ENCODE peak calls at places on chromosomes 5 and 9, in nine cellular contexts. H, R, C, T, B, J, P, U and Z are unnamed samples.
A peak's percentile ranks its signal among the peaks of the same experiment; 100 is the strongest.

GRCh38 chr5:39020465-39020864 is 53.7 kb downstream of the RICTOR start:
- DNase-seq in H (no peak), R (no peak), C (no peak), T (no peak), B (no peak), J (no peak), P (peak; percentile 49), U (no peak), Z (no peak)

GRCh38 chr5:154303133-154303532 is 112.6 kb downstream of the GALNT10 start:
- DNase-seq in H (no peak), R (no peak), C (no peak), T (no peak), B (no peak), J (no peak), P (no peak), U (no peak), Z (no peak)

GRCh38 chr5:119353686-119354366 is 2.0 kb upstream of the TNFAIP8 start:
- DNase-seq in H (no peak), R (peak; percentile 73), C (no peak), T (no peak), B (no peak), J (no peak), P (no peak), U (no peak), Z (no peak)

GRCh38 chr5:92518318-92518913 is 1062.6 kb downstream of the NR2F1-AS1 start:
- DNase-seq in H (peak; percentile 44), R (no peak), C (peak; percentile 50), T (no peak), B (no peak), J (peak; percentile 75), P (peak; percentile 31), U (peak; percentile 32), Z (no peak)

GRCh38 chr9:13915591-13916301 is 398.2 kb downstream of the NFIB start:
- DNase-seq in H (no peak), R (no peak), C (no peak), T (no peak), B (no peak), J (peak; percentile 57), P (no peak), U (no peak), Z (no peak)

GRCh38 chr9:116700882-116701836 is 14.1 kb downstream of the TRIM32 start:
- DNase-seq in H (no peak), R (no peak), C (no peak), T (no peak), B (no peak), J (no peak), P (no peak), U (no peak), Z (no peak)

GRCh38 chr5:76402251-76402879 is 720 bp upstream of the IQGAP2 start:
- DNase-seq in H (no peak), R (peak; percentile 91), C (peak; percentile 13), T (no peak), B (no peak), J (no peak), P (peak; percentile 98), U (peak; percentile 35), Z (no peak)

GRCh38 chr9:133658442-133659431 is 22.6 kb downstream of the DBH start:
- DNase-seq in H (peak; percentile 2), R (peak; percentile 61), C (no peak), T (no peak), B (peak; percentile 45), J (peak; percentile 12), P (no peak), U (peak; percentile 25), Z (no peak)

GRCh38 chr9:130480673-130481072 is 35.9 kb downstream of the ASS1 start:
- DNase-seq in H (no peak), R (no peak), C (no peak), T (no peak), B (no peak), J (no peak), P (no peak), U (no peak), Z (no peak)

GRCh38 chr9:130486103-130486502 is 41.3 kb downstream of the ASS1 start:
- DNase-seq in H (no peak), R (no peak), C (no peak), T (no peak), B (no peak), J (no peak), P (no peak), U (no peak), Z (no peak)

GRCh38 chr9:130484362-130485072 is 39.8 kb downstream of the ASS1 start:
- DNase-seq in H (no peak), R (no peak), C (no peak), T (no peak), B (no peak), J (no peak), P (no peak), U (no peak), Z (no peak)

GRCh38 chr9:130482463-130482862 is 37.7 kb downstream of the ASS1 start:
- DNase-seq in H (no peak), R (no peak), C (no peak), T (no peak), B (no peak), J (no peak), P (no peak), U (no peak), Z (no peak)

DNA sequence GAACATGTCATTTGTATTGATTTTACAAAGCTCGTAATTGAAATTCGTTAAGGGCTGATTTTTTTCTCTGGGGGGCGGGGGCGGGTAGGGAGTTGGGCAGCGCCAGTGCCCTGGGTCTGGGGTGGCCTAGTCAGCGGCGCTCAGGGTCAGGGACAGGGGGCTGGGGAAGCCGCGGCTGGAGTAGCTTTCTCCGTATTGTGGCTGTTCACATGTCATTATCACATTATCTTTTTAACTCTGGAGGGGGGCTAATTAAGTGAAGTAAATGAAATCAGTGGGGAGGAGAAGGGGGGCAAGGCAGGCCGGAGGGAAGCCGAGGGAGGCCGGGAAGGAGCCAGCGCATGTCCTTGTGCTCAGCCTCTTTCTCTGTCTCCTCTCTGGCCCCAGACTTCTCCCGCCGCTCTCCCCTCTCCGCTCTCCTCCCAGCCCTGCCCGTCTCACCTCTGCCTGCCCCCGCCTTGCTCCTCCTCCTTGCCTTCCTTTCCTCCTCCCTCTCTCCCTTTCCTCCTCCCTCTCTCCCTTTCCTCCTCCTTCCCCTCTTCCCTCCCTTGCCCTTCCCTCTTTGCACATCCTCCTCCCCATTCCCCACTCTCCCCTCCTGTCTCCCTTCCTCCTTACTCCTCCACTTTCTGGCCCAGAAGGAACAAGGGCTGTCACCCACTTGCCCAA is 38.7 kb downstream of the ASS1 start:
- DNase-seq in H (no peak), R (no peak), C (no peak), T (no peak), B (no peak), J (no peak), P (no peak), U (no peak), Z (no peak)
- TF ChIP-seq CTCF in H (no peak), R (no peak), C (no peak), T (no peak), B (no peak), J (no peak), P (no peak), U (no peak), Z (no peak)

GRCh38 chr5:149439899-149440655 is 61.0 kb upstream of the IL17B start:
- DNase-seq in H (no peak), R (peak; percentile 83), C (peak; percentile 66), T (no peak), B (no peak), J (peak; percentile 67), P (no peak), U (peak; percentile 93), Z (no peak)

GRCh38 chr5:149441986-149442385 is 62.9 kb upstream of the IL17B start:
- DNase-seq in H (no peak), R (no peak), C (no peak), T (no peak), B (no peak), J (no peak), P (no peak), U (no peak), Z (no peak)

GRCh38 chr5:149441194-149441753 is 62.2 kb upstream of the IL17B start:
- DNase-seq in H (no peak), R (no peak), C (no peak), T (no peak), B (no peak), J (no peak), P (no peak), U (no peak), Z (no peak)

GRCh38 chr5:149443210-149443609 is 64.1 kb upstream of the IL17B start:
- DNase-seq in H (no peak), R (no peak), C (no peak), T (no peak), B (no peak), J (no peak), P (no peak), U (no peak), Z (no peak)

GRCh38 chr5:149442563-149443182 is 63.6 kb upstream of the IL17B start:
- DNase-seq in H (no peak), R (peak; percentile 90), C (peak; percentile 83), T (peak; percentile 54), B (peak; percentile 63), J (peak; percentile 80), P (peak; percentile 66), U (peak; percentile 94), Z (no peak)
- TF ChIP-seq CTCF in H (peak; percentile 89), R (peak; percentile 96), C (peak; percentile 93), T (peak; percentile 87), B (peak; percentile 89), J (peak; percentile 96), P (peak; percentile 53), U (peak; percentile 84), Z (peak; percentile 98)

DNA sequence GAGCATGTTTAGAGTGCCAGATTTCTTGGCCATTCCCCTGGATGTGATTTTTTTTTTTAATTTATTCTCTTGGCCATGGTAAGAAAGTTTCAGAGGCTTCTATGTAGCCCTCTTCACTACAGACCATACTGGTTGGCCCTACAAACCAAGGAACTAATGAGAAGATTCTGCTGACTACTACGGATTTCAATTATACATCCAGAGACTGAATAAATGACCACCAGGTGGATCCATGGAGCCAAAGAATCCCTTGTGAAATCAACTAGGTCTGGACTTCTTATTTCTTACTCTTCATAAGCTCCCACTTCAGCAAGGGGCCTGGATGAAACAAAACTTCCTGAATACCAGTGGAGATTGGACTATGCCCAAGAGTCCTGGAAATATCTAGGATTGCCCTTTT is 27.6 kb downstream of the ZNF622 start:
- DNase-seq in H (no peak), R (no peak), C (peak; percentile 11), T (no peak), B (no peak), J (peak; percentile 35), P (peak; percentile 12), U (no peak), Z (no peak)
- TF ChIP-seq CTCF in H (peak; percentile 9), R (peak; percentile 4), C (no peak), T (no peak), B (no peak), J (peak; percentile 14), P (no peak), U (no peak), Z (peak; percentile 26)

GRCh38 chr5:141345327-141345726 is 1.7 kb downstream of the PCDHGA3 start:
- DNase-seq in H (no peak), R (no peak), C (no peak), T (no peak), B (no peak), J (no peak), P (no peak), U (no peak), Z (no peak)

GRCh38 chr5:141342773-141343172 is 856 bp upstream of the PCDHGA3 start:
- DNase-seq in H (no peak), R (no peak), C (no peak), T (no peak), B (no peak), J (no peak), P (no peak), U (no peak), Z (no peak)

GRCh38 chr5:141338538-141339306 is at the start of gene PCDHGA2:
- DNase-seq in H (no peak), R (no peak), C (peak; percentile 59), T (no peak), B (no peak), J (peak; percentile 73), P (no peak), U (no peak), Z (no peak)

GRCh38 chr5:141343953-141344463 is 379 bp downstream of the PCDHGA3 start:
- DNase-seq in H (no peak), R (no peak), C (no peak), T (no peak), B (no peak), J (no peak), P (no peak), U (no peak), Z (no peak)

DNA sequence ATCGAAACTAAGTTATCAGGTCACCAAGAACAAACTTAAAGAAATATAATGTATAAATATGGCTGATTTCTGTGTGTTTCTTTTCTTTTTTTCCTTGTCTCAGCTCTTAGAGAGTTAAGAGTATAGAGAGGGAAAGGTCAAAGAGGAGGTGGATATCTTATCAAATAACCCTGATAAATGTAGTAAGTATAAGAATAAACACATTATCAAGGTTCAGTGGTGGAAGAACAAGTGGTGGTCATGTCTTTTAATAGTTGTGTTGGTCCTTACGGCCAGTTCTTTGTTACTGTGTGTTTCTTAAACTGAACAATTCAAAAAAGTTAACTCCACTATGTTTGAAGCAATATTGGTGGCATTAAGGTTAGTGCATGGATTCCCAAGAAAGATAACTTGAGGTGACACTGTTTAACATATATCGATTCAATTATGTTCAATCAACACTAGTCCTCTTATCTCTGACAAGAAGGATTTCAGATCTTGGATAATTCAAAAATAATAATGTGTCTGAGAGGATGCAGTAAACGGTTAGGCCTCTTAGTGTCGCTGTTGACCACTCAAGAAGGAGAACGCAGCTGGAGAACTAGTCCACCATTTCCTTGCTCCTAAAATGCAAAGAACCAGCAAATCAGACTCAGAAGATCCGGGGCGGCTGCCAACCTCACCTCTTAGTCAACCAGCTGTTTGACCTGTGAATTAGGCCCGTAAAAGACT is at the start of gene PCDHGA3:
- DNase-seq in H (no peak), R (no peak), C (peak; percentile 53), T (no peak), B (no peak), J (peak; percentile 73), P (peak; percentile 50), U (no peak), Z (no peak)
- TF ChIP-seq CTCF in H (peak; percentile 37), R (no peak), C (peak; percentile 29), T (peak; percentile 17), B (peak; percentile 14), J (peak; percentile 46), P (peak; percentile 47), U (no peak), Z (peak; percentile 61)